ENCODE peak calls at places on chromosomes 12 and 14, in six cellular contexts. One of them, this sample, is unnamed.

GRCh38 chr12:2324375-2324774 is 271.6 kb downstream of the CACNA1C start:
- DNase-seq in lung: no peak
- DNase-seq in IMR-90: no peak
- DNase-seq in HCT116: no peak
- DNase-seq in MM.1S: no peak
- DNase-seq in fibroblast of the aortic adventitia: no peak
- DNase-seq in this sample: no peak

GRCh38 chr12:11836282-11836963 is 186.9 kb downstream of the ETV6 start:
- DNase-seq in lung: peak
- DNase-seq in IMR-90: no peak
- DNase-seq in HCT116: no peak
- DNase-seq in MM.1S: peak
- DNase-seq in fibroblast of the aortic adventitia: no peak
- DNase-seq in this sample: no peak

GRCh38 chr12:117563706-117564105 is 202.3 kb upstream of the NOS1 start:
- DNase-seq in lung: no peak
- DNase-seq in IMR-90: no peak
- DNase-seq in HCT116: no peak
- DNase-seq in MM.1S: no peak
- DNase-seq in fibroblast of the aortic adventitia: no peak
- DNase-seq in this sample: no peak

GRCh38 chr12:66319266-66319954 is 17.1 kb downstream of the HELB start:
- DNase-seq in lung: no peak
- DNase-seq in IMR-90: no peak
- DNase-seq in HCT116: no peak
- DNase-seq in MM.1S: no peak
- DNase-seq in fibroblast of the aortic adventitia: no peak
- DNase-seq in this sample: no peak

GRCh38 chr12:6277982-6278438 is 32.5 kb upstream of the PLEKHG6 start:
- DNase-seq in lung: peak
- DNase-seq in IMR-90: no peak
- DNase-seq in HCT116: no peak
- DNase-seq in MM.1S: peak
- DNase-seq in fibroblast of the aortic adventitia: no peak
- DNase-seq in this sample: peak

GRCh38 chr12:56158926-56159461 is 835 bp downstream of the MYL6 start:
- DNase-seq in lung: peak
- DNase-seq in IMR-90: peak
- DNase-seq in HCT116: no peak
- DNase-seq in MM.1S: peak
- DNase-seq in fibroblast of the aortic adventitia: peak
- DNase-seq in this sample: peak

GRCh38 chr12:53048780-53049401 is 974 bp upstream of the TNS2 start:
- DNase-seq in lung: peak
- DNase-seq in IMR-90: peak
- DNase-seq in HCT116: no peak
- DNase-seq in MM.1S: no peak
- DNase-seq in fibroblast of the aortic adventitia: peak
- DNase-seq in this sample: no peak

GRCh38 chr14:81330619-81331122 is 69.5 kb downstream of the STON2 start:
- DNase-seq in lung: no peak
- DNase-seq in IMR-90: no peak
- DNase-seq in HCT116: no peak
- DNase-seq in MM.1S: no peak
- DNase-seq in fibroblast of the aortic adventitia: no peak
- DNase-seq in this sample: no peak

GRCh38 chr12:54360717-54361456 is 3.4 kb downstream of the GPR84 start:
- DNase-seq in lung: peak
- DNase-seq in IMR-90: peak
- DNase-seq in HCT116: peak
- DNase-seq in MM.1S: peak
- DNase-seq in fibroblast of the aortic adventitia: peak
- DNase-seq in this sample: peak

GRCh38 chr14:54354096-54354495 is 42.7 kb upstream of the CDKN3 start:
- DNase-seq in lung: peak
- DNase-seq in IMR-90: no peak
- DNase-seq in HCT116: no peak
- DNase-seq in MM.1S: no peak
- DNase-seq in fibroblast of the aortic adventitia: peak
- DNase-seq in this sample: peak

GRCh38 chr12:96401061-96401871 is 1.0 kb upstream of the CDK17 start:
- DNase-seq in lung: no peak
- DNase-seq in IMR-90: peak
- DNase-seq in HCT116: peak
- DNase-seq in MM.1S: peak
- DNase-seq in fibroblast of the aortic adventitia: peak
- DNase-seq in this sample: peak

DNA sequence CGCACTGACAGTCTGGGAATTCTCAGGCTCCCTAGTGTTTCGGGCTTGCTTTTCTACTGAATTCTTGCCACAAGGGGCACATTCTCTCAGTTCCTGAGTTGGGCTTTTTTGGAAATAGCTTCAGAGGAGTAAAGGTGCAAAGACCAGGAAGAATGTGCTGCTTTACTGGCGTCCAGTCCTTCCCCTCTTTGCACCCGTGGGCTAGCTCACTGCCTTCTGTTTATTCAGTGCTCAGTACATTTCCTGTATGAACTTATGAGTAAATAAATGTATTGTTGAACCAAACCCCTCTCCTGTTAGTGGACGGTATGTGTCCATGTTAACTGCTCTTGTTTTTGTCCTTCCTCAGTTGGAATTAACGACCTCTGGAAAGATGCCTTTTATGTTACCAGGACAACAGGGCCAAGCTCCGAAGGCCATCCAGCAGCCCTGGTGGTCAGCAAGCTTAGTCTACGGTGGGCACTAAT is 24.0 kb downstream of the GSG1 start:
- DNase-seq in lung: no peak
- DNase-seq in IMR-90: no peak
- DNase-seq in HCT116: no peak
- DNase-seq in MM.1S: no peak
- DNase-seq in fibroblast of the aortic adventitia: no peak
- DNase-seq in this sample: no peak
- TF ChIP-seq CTCF in lung: no peak
- TF ChIP-seq CTCF in IMR-90: no peak
- TF ChIP-seq CTCF in HCT116: peak
- TF ChIP-seq CTCF in MM.1S: no peak
- TF ChIP-seq CTCF in fibroblast of the aortic adventitia: no peak
- TF ChIP-seq CTCF in this sample: no peak

GRCh38 chr12:120586216-120586615 is 5.0 kb upstream of the POP5 start:
- DNase-seq in lung: no peak
- DNase-seq in IMR-90: no peak
- DNase-seq in HCT116: no peak
- DNase-seq in MM.1S: no peak
- DNase-seq in fibroblast of the aortic adventitia: no peak
- DNase-seq in this sample: no peak

GRCh38 chr12:120583478-120584030 is 2.4 kb upstream of the POP5 start:
- DNase-seq in lung: peak
- DNase-seq in IMR-90: peak
- DNase-seq in HCT116: peak
- DNase-seq in MM.1S: peak
- DNase-seq in fibroblast of the aortic adventitia: peak
- DNase-seq in this sample: peak

GRCh38 chr12:120581998-120582397 is 796 bp upstream of the POP5 start:
- DNase-seq in lung: no peak
- DNase-seq in IMR-90: peak
- DNase-seq in HCT116: no peak
- DNase-seq in MM.1S: no peak
- DNase-seq in fibroblast of the aortic adventitia: peak
- DNase-seq in this sample: no peak

GRCh38 chr12:120586860-120587259 is 5.7 kb upstream of the POP5 start:
- DNase-seq in lung: no peak
- DNase-seq in IMR-90: no peak
- DNase-seq in HCT116: no peak
- DNase-seq in MM.1S: no peak
- DNase-seq in fibroblast of the aortic adventitia: no peak
- DNase-seq in this sample: no peak

DNA sequence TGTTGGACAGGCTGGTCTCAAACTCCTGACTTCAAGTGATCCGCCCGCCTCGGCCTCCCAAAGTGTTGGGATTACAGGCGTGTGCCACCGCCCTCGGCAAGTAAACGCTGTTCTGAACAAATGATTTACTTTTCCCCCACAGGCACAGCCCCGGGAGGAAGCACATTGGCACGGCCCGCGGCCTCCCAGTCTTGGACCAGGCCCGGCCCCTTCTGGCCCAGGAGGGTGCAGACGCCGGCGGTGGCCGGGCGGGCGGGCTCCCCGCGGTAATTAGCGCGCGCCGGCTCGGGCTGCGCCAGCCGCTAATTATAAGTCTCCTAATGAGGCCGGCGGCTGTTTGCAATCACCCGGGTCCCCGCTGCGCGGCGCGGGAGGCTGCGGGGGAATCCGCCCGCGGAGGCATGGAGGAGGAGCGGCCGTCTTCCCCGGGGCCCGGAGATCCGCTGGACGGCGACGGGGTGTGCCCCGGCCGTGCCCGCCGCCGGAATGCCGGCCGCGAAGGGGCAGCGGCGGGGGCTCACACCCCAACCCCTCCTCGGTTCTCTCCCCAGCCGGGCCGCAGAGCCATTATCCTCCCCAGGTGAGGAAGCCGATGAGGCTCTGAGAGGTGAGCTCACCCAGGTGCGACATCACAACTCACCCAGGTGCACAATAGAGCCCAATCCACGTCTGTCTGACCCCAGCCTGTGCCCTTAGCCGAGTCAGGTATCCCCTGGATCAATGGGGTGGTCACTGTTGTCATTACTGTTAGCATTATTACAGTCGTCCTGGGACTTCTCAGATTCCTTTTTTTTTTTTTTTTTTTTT is 3.3 kb upstream of the POP5 start:
- DNase-seq in lung: peak
- DNase-seq in IMR-90: no peak
- DNase-seq in HCT116: peak
- DNase-seq in MM.1S: peak
- DNase-seq in fibroblast of the aortic adventitia: peak
- DNase-seq in this sample: peak
- TF ChIP-seq CTCF in lung: no peak
- TF ChIP-seq CTCF in IMR-90: peak
- TF ChIP-seq CTCF in HCT116: peak
- TF ChIP-seq CTCF in MM.1S: peak
- TF ChIP-seq CTCF in fibroblast of the aortic adventitia: peak
- TF ChIP-seq CTCF in this sample: no peak

GRCh38 chr12:73656375-73656774 is 881.3 kb upstream of the ATXN7L3B start:
- DNase-seq in lung: no peak
- DNase-seq in IMR-90: no peak
- DNase-seq in HCT116: no peak
- DNase-seq in MM.1S: no peak
- DNase-seq in fibroblast of the aortic adventitia: no peak
- DNase-seq in this sample: no peak
- TF ChIP-seq CTCF in lung: no peak
- TF ChIP-seq CTCF in IMR-90: no peak
- TF ChIP-seq CTCF in HCT116: peak
- TF ChIP-seq CTCF in MM.1S: no peak
- TF ChIP-seq CTCF in fibroblast of the aortic adventitia: no peak
- TF ChIP-seq CTCF in this sample: no peak

DNA sequence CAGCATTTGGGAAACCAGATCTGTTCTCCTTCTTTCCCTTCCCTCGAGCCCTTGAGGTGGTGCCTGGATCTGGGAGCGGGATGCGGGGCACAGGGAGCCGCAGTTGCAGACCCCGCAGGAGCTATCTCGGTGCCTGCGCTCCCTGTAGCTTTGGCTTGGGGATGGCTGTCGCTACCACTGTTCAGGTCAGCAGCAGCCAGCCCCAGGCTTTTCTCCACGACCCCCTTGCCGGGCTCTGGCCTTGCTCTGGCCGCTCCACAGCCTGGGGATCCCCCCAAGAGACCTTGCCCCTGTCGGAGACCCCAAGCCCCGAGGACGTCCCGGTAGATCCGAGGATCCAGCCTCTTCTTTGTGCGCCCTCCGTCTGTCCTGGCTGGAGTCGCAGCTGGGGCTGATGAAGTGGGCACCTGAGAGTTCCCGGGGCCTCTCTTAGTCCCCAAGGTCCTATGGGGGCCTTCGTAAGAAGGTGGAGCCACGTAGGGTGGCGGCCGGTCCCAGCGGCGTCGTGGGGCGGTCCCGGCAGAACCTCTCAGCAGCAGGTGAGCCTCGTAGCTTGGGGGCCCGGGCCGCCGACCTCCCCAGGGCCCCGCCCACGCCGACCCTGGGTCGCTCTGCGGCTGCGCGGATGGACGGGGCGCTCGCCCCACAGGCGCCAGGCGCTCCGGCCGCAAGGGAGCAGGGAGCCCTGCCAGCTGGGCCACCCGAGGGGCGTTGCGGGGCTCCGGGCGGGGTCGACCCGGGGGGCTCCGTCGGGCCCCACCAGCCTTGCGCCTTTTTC is 1.3 kb downstream of the DDN start:
- DNase-seq in lung: no peak
- DNase-seq in IMR-90: no peak
- DNase-seq in HCT116: no peak
- DNase-seq in MM.1S: peak
- DNase-seq in fibroblast of the aortic adventitia: no peak
- DNase-seq in this sample: peak
- TF ChIP-seq CTCF in lung: no peak
- TF ChIP-seq CTCF in IMR-90: no peak
- TF ChIP-seq CTCF in HCT116: peak
- TF ChIP-seq CTCF in MM.1S: no peak
- TF ChIP-seq CTCF in fibroblast of the aortic adventitia: no peak
- TF ChIP-seq CTCF in this sample: no peak

DNA sequence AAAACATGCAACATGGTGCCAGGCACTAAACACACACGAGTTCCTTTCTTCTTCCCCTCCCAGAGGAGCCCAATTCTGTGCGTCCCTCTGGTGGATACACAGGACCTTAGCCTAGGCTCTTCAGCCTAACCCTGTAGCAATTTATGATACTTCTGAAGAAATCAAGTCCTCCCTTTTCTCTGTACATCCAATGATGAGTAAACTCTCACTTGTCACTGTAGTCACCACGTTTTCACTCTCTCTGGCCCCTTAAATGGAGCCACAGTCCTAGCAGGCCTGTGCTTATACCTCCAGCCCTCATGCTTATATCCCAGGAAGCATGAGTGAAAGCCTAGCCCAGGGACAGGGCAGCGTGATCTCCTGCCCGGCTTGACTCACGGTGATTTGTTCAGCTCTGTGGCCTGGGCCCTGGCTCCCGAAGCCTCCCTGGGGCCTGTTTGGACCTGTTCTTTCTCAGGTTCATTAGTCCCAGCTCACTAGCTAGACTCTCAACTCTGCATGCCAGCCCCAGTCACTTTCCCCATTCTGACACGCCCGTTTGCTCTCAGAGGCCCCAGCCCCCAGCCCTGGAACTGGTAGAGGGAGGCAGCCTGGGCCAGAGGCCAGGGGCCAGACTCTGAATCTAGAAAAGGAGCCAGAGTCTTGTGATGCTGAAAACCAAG is 24.1 kb upstream of the PLEKHG3 start:
- DNase-seq in lung: no peak
- DNase-seq in IMR-90: no peak
- DNase-seq in HCT116: no peak
- DNase-seq in MM.1S: no peak
- DNase-seq in fibroblast of the aortic adventitia: peak
- DNase-seq in this sample: no peak
- TF ChIP-seq CTCF in lung: no peak
- TF ChIP-seq CTCF in IMR-90: no peak
- TF ChIP-seq CTCF in HCT116: no peak
- TF ChIP-seq CTCF in MM.1S: no peak
- TF ChIP-seq CTCF in fibroblast of the aortic adventitia: no peak
- TF ChIP-seq CTCF in this sample: no peak

DNA sequence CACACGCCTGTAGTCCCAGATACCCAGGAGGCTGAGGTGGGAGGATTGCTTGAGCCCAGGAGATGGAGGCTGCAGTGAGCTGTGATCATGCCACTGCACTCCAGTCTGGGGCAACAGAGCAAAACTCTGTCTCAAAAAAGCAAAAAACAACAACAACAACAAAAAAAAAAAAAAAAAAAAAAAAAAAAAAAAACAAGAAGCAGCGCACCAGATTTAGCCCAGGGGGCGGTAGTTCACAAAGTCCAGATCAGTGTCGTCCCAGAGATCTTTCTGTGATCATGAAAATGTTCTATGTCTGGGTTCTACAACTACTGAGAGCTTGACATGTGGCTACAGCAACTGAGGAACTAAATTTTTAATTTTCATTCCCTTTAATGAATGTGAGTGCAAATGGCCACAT is 27.4 kb downstream of the OAS2 start:
- DNase-seq in lung: no peak
- DNase-seq in IMR-90: no peak
- DNase-seq in HCT116: peak
- DNase-seq in MM.1S: no peak
- DNase-seq in fibroblast of the aortic adventitia: peak
- DNase-seq in this sample: peak
- TF ChIP-seq CTCF in lung: no peak
- TF ChIP-seq CTCF in IMR-90: peak
- TF ChIP-seq CTCF in HCT116: peak
- TF ChIP-seq CTCF in MM.1S: peak
- TF ChIP-seq CTCF in fibroblast of the aortic adventitia: peak
- TF ChIP-seq CTCF in this sample: peak